ENCODE peak calls at places on chromosomes 7 and 10, in ten cellular contexts. G is PC-3; F is lower lobe of right lung; V is GM23248; L is right atrium auricular region; E is uterus; R is HL-60; B is foreskin fibroblast; U is AG10803; Z is naive thymus-derived CD4-positive, alpha-beta T cell. C is an unnamed sample.

GRCh38 chr7:113217314-113217713 is 99.0 kb upstream of the SMIM30 start:
- DNase-seq in G (no peak), E (no peak), R (no peak), U (no peak), V (peak), B (no peak), F (no peak), L (no peak), Z (no peak), C (no peak)

GRCh38 chr10:44961231-44961571 is 1.6 kb downstream of the RASSF4 start:
- DNase-seq in E (no peak), L (peak), U (no peak), F (no peak), B (no peak), R (no peak), V (no peak), Z (no peak), G (no peak), C (no peak)

GRCh38 chr10:60952846-60953220 is 8.8 kb upstream of the RHOBTB1 start:
- DNase-seq in U (no peak), B (no peak), R (no peak), Z (no peak), G (no peak), F (no peak), V (no peak), L (no peak), E (no peak), C (no peak)

GRCh38 chr7:26293569-26294308 is 2.1 kb downstream of the SNX10 start:
- DNase-seq in F (no peak), Z (peak), V (no peak), G (no peak), B (no peak), R (no peak), E (no peak), L (no peak), U (no peak), C (no peak)

GRCh38 chr7:129788993-129789392 is 163.8 kb downstream of the UBE2H start:
- DNase-seq in L (no peak), F (no peak), V (no peak), R (no peak), Z (no peak), E (no peak), U (no peak), G (no peak), B (no peak), C (no peak)

GRCh38 chr7:101085000-101085948 is at the start of gene TRIM56:
- DNase-seq in Z (peak), F (peak), B (peak), V (peak), U (peak), G (peak), E (peak), R (peak), L (peak), C (peak)

GRCh38 chr7:75604408-75604807 is 112.3 kb downstream of the SPDYE5 start:
- DNase-seq in F (no peak), G (no peak), B (no peak), E (no peak), U (no peak), Z (no peak), L (no peak), R (peak), V (no peak), C (no peak)

GRCh38 chr10:129622736-129623135 is 155.7 kb downstream of the MGMT start:
- DNase-seq in L (no peak), Z (no peak), E (no peak), G (no peak), U (no peak), R (no peak), F (no peak), V (no peak), B (no peak), C (no peak)

GRCh38 chr10:11448545-11449244 is 162.8 kb downstream of the USP6NL start:
- DNase-seq in R (no peak), U (no peak), Z (no peak), E (no peak), F (no peak), V (no peak), G (no peak), L (peak), B (no peak), C (no peak)

GRCh38 chr7:106047818-106048490 is 64.2 kb downstream of the SYPL1 start:
- DNase-seq in G (no peak), B (no peak), V (no peak), U (no peak), R (no peak), Z (no peak), L (no peak), F (no peak), E (no peak), C (no peak)

GRCh38 chr7:76260171-76260703 is 42.2 kb upstream of the HSPB1 start:
- DNase-seq in F (no peak), L (no peak), G (peak), V (peak), B (peak), Z (peak), U (no peak), R (no peak), E (no peak), C (peak)

GRCh38 chr7:34281260-34281659 is 375.9 kb downstream of the BMPER start:
- DNase-seq in L (no peak), Z (no peak), R (peak), G (no peak), U (peak), B (peak), V (peak), E (no peak), F (no peak), C (no peak)

GRCh38 chr10:3412071-3412582 is 239.5 kb upstream of the PITRM1 start:
- DNase-seq in U (no peak), V (no peak), G (no peak), E (no peak), B (no peak), L (peak), Z (no peak), F (no peak), R (no peak), C (no peak)

GRCh38 chr7:122935620-122936019 is 49.4 kb upstream of the CADPS2 start:
- DNase-seq in V (no peak), Z (no peak), R (no peak), L (no peak), B (no peak), G (no peak), F (no peak), U (no peak), E (no peak), C (no peak)

GRCh38 chr10:58436071-58436470 is 50.9 kb downstream of the TFAM start:
- DNase-seq in F (no peak), L (no peak), Z (peak), V (no peak), U (peak), E (no peak), G (peak), B (no peak), R (no peak), C (no peak)

GRCh38 chr10:103470755-103471653 is 8.0 kb downstream of the CALHM3 start:
- DNase-seq in B (peak), U (no peak), R (peak), L (peak), Z (peak), F (peak), G (peak), V (no peak), E (no peak), C (peak)

GRCh38 chr7:92833766-92834605 is 2.4 kb downstream of the CDK6 start:
- DNase-seq in Z (peak), U (peak), E (peak), V (peak), G (peak), R (peak), L (peak), F (peak), B (peak), C (peak)

GRCh38 chr10:12586724-12587123 is 237.4 kb downstream of the CAMK1D start:
- DNase-seq in L (no peak), B (no peak), Z (no peak), U (no peak), E (no peak), F (no peak), G (no peak), R (no peak), V (no peak), C (no peak)

GRCh38 chr10:130022501-130023299 is 58.6 kb upstream of the EBF3 start:
- DNase-seq in E (no peak), L (no peak), B (peak), G (peak), V (peak), U (peak), Z (no peak), R (no peak), F (no peak), C (no peak)

GRCh38 chr10:133489816-133490588 is 36.3 kb downstream of the SCART1 start:
- DNase-seq in V (no peak), F (no peak), R (no peak), Z (no peak), E (no peak), L (no peak), B (no peak), G (no peak), U (no peak), C (no peak)

GRCh38 chr10:102242118-102242485 is 790 bp upstream of the PITX3 start:
- DNase-seq in U (no peak), L (no peak), V (peak), E (no peak), F (no peak), Z (no peak), G (no peak), R (no peak), B (no peak), C (no peak)

GRCh38 chr7:144835166-144835611 is 664 bp downstream of the TPK1 start:
- DNase-seq in R (no peak), G (peak), L (no peak), E (peak), B (peak), Z (no peak), F (peak), U (peak), V (peak), C (peak)

GRCh38 chr7:89757910-89758309 is 396.4 kb upstream of the STEAP1 start:
- DNase-seq in B (peak), Z (no peak), G (no peak), E (no peak), V (peak), F (no peak), R (no peak), L (no peak), U (peak), C (no peak)

GRCh38 chr10:63522129-63522687 is 1.0 kb downstream of the REEP3 start:
- DNase-seq in L (no peak), U (no peak), B (peak), Z (no peak), F (no peak), V (peak), E (no peak), R (no peak), G (peak), C (peak)

DNA sequence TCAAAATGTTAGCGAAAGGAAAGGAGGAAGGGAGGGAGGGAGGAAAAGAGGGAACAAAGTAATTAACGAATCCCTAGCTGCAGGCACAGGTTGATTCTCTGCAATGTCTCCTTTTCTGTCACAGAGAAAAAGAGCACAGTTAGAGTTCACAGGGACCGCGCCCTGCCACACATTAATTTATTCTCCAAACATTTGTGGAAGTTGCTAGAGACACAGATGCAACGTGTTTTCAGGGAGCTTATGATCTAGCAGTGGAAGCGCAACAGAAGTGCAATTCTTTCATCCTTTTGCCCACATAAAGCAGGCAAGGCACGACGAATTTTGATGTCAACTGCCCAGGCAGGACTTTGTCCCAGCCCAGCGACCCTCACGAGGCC is 101.6 kb upstream of the ZNF438 start:
- DNase-seq in Z (no peak), V (no peak), F (no peak), R (no peak), U (no peak), G (no peak), E (no peak), B (no peak), L (no peak), C (no peak)
- H3K4me3 ChIP-seq in Z (peak), V (no peak), F (peak), R (peak), U (no peak), G (no peak), E (no peak), B (no peak), L (peak), C (no peak)

DNA sequence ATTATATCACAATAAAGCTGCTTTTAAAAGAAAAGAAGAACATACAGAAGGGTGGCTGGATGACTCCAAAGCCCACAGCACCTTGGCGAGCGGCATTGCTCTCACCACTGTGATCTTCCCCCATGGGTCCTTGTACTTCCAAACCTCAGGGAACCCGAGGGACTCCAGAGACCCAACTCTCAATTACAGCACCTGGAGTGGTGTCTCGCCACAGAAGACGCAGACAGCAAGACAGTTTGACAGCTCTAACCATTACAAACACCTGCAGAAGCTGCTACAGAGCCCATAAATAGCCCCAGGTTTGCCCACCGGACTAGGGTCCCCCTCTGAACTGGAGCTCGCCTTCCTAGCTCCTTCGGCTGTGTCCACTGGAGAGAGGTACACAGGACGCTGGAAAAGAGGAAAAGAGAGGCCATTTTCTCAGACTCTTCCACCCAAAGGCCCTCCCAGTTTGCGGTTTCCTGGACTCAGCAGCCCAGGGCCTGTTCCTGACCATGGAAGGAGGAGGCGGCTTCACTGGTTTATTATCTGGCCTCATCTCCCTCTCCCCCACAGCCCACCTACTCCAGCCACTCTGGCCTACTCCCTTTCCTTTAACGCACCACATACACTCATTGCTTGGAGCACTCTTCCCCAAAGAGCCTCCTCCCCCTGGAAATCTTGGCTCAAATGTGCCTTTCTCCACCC is 1.9 kb downstream of the PIK3AP1 start:
- DNase-seq in L (no peak), V (no peak), B (no peak), F (no peak), Z (no peak), E (no peak), G (no peak), U (no peak), R (no peak), C (no peak)
- H3K4me3 ChIP-seq in L (no peak), V (no peak), B (no peak), F (peak), Z (no peak), E (no peak), G (no peak), U (no peak), R (peak), C (no peak)

DNA sequence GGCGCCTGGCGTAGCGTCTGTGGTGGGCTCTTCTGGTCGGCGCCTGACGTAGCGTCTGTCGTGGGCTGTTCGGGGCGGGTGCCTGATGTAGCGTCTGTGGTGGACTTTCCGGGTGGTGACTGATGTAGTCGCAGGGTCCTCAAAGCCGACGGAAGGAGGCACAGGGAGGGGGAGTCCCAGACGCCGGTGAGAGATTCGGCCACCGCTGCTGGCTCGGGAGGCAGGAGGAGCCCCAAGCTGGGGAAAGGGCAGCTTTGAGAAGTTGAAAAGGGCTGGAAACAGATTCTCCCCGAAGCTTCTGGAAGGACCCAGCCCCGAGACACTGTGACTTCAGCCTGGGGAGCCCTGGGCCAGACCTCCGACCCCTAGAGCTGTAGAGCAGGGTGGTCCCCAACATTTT is 105.7 kb downstream of the DNAJB6 start:
- DNase-seq in F (peak), E (no peak), R (no peak), L (peak), B (no peak), V (no peak), U (no peak), G (no peak), Z (no peak), C (no peak)
- H3K4me3 ChIP-seq in F (no peak), E (no peak), R (no peak), L (no peak), B (no peak), V (no peak), U (no peak), G (no peak), Z (no peak), C (no peak)

GRCh38 chr10:49679480-49679893 is at the start of gene C10orf53:
- DNase-seq in R (peak), V (peak), L (peak), Z (no peak), F (peak), U (peak), B (peak), G (no peak), E (no peak), C (peak)
- H3K4me3 ChIP-seq in R (no peak), V (peak), L (no peak), Z (no peak), F (no peak), U (no peak), B (peak), G (no peak), E (no peak), C (peak)

GRCh38 chr10:18308600-18308999 is 168.4 kb downstream of the CACNB2 start:
- DNase-seq in U (no peak), F (no peak), G (no peak), Z (no peak), L (no peak), B (no peak), E (no peak), V (no peak), R (no peak), C (no peak)

GRCh38 chr10:18313146-18313542 is 172.9 kb downstream of the CACNB2 start:
- DNase-seq in B (no peak), Z (no peak), V (no peak), R (no peak), U (no peak), E (no peak), F (no peak), G (no peak), L (no peak), C (no peak)

GRCh38 chr10:18313626-18314025 is 173.4 kb downstream of the CACNB2 start:
- DNase-seq in V (no peak), U (no peak), R (no peak), E (no peak), B (no peak), G (no peak), F (no peak), L (no peak), Z (no peak), C (no peak)

GRCh38 chr10:18310761-18311160 is 170.5 kb downstream of the CACNB2 start:
- DNase-seq in B (no peak), R (no peak), F (no peak), V (no peak), E (no peak), G (no peak), L (no peak), U (no peak), Z (no peak), C (no peak)

DNA sequence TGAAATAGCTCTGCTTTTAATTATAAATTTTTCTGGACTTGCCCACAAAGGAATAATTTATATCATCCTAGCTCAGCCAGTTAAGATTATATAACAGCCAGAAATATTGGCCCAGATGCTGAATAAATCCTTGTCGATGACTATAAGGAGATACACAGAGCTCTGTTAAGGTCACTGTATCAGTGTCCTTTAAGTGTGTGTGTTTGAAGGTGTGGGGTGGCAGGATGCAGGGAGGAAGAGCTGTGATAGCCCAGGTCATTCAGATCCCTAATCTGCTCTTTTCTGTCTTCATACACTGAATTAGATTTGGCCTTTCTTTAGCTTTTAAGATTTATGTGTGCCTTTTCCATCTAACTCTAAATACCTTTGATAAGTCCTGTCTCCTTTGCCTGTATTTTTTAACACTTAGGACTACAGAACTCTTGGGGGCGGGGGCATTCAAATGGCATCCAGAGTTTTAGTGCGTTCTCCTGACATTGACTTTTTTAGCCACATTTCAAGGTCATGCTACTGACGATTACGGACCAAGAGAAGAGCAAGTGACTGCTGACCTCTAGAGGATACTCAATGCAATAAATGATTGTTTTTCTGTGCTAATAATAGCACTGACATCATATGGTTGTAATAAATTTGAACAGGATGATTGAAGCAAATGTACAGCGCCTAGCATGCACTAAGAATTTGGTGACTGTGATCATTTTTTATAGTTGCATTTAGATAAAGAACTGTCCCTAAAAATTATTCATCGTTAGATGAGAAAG is 172.3 kb downstream of the CACNB2 start:
- DNase-seq in F (no peak), V (peak), B (peak), L (no peak), R (no peak), G (peak), E (no peak), U (peak), Z (no peak), C (peak)
- H3K4me3 ChIP-seq in F (no peak), V (no peak), B (no peak), L (no peak), R (no peak), G (no peak), E (no peak), U (no peak), Z (no peak), C (no peak)

GRCh38 chr10:120429395-120429794 is 27.6 kb upstream of the PLPP4 start:
- DNase-seq in G (no peak), E (no peak), B (no peak), U (no peak), R (no peak), Z (no peak), F (no peak), L (no peak), V (no peak), C (no peak)

GRCh38 chr10:120431356-120431755 is 25.7 kb upstream of the PLPP4 start:
- DNase-seq in B (no peak), U (no peak), F (no peak), V (no peak), G (no peak), Z (no peak), L (no peak), E (no peak), R (no peak), C (no peak)

GRCh38 chr10:120426306-120426705 is 30.7 kb upstream of the PLPP4 start:
- DNase-seq in L (no peak), U (peak), E (no peak), F (no peak), R (no peak), B (no peak), V (peak), Z (no peak), G (peak), C (no peak)

GRCh38 chr10:120432209-120432608 is 24.8 kb upstream of the PLPP4 start:
- DNase-seq in F (no peak), U (peak), Z (no peak), E (no peak), B (no peak), L (no peak), G (no peak), R (no peak), V (no peak), C (no peak)

GRCh38 chr10:120428754-120429153 is 28.3 kb upstream of the PLPP4 start:
- DNase-seq in E (no peak), F (no peak), Z (no peak), U (peak), V (no peak), L (no peak), R (no peak), B (no peak), G (no peak), C (no peak)
- H3K4me3 ChIP-seq in E (no peak), F (no peak), Z (no peak), U (no peak), V (no peak), L (no peak), R (no peak), B (no peak), G (no peak), C (no peak)